ENCODE peak calls at places on chromosome 11, in five cellular contexts. E is spleen, R is sigmoid colon, Y is neuronal stem cell, P is AG04450. F is an unnamed sample.

GRCh38 chr11:77473001-77473800 is 693 bp downstream of the PAK1 start:
- DNase-seq in R (peak), E (peak), P (no peak), Y (peak), F (peak)

GRCh38 chr11:109940816-109941215 is 152.4 kb upstream of the ZC3H12C start:
- DNase-seq in Y (no peak), E (no peak), R (no peak), P (peak), F (no peak)

GRCh38 chr11:70109006-70109405 is 30.9 kb downstream of the ANO1 start:
- DNase-seq in E (no peak), R (no peak), P (no peak), Y (no peak), F (peak)

GRCh38 chr11:33063326-33063775 is 24.0 kb downstream of the TCP11L1 start:
- DNase-seq in R (no peak), P (no peak), Y (no peak), E (no peak), F (no peak)

GRCh38 chr11:77039491-77040400 is 5.5 kb downstream of the B3GNT6 start:
- DNase-seq in E (no peak), Y (peak), R (peak), P (no peak), F (no peak)

GRCh38 chr11:123559418-123559817 is 95.0 kb downstream of the SCN3B start:
- DNase-seq in P (no peak), R (no peak), Y (no peak), E (no peak), F (no peak)

GRCh38 chr11:124199702-124200101 is 16.6 kb downstream of the OR10D3 start:
- DNase-seq in P (no peak), Y (no peak), R (no peak), E (no peak), F (no peak)

GRCh38 chr11:73170140-73170539 is 28.0 kb upstream of the FCHSD2 start:
- DNase-seq in E (peak), R (no peak), Y (no peak), P (no peak), F (no peak)

GRCh38 chr11:94449437-94449836 is 44.2 kb downstream of the MRE11 start:
- DNase-seq in Y (no peak), R (no peak), P (peak), E (no peak), F (no peak)

GRCh38 chr11:69372589-69373250 is 78.8 kb downstream of the MYEOV start:
- DNase-seq in R (no peak), E (peak), P (no peak), Y (no peak), F (no peak)

GRCh38 chr11:57514538-57515331 is 767 bp downstream of the SLC43A1 start:
- DNase-seq in E (peak), Y (no peak), R (peak), P (no peak), F (peak)

GRCh38 chr11:124898711-124899110 is 1.0 kb upstream of the ROBO4 start:
- DNase-seq in R (peak), P (peak), Y (no peak), E (peak), F (peak)

GRCh38 chr11:112797653-112798293 is 163.4 kb upstream of the NCAM1 start:
- DNase-seq in P (no peak), R (no peak), Y (peak), E (no peak), F (no peak)

GRCh38 chr11:115919341-115920086 is 415.3 kb upstream of the CADM1 start:
- DNase-seq in P (no peak), E (no peak), R (no peak), Y (no peak), F (peak)

GRCh38 chr11:40175980-40176379 is 1283.5 kb downstream of the LRRC4C start:
- DNase-seq in Y (no peak), R (no peak), P (no peak), E (no peak), F (no peak)

GRCh38 chr11:127493330-127493729 is 492.8 kb upstream of the KIRREL3 start:
- DNase-seq in Y (no peak), R (no peak), P (no peak), E (no peak), F (no peak)

GRCh38 chr11:41110527-41110926 is 348.9 kb downstream of the LRRC4C start:
- DNase-seq in P (no peak), E (no peak), R (no peak), Y (no peak), F (no peak)

GRCh38 chr11:61627831-61628753 is 47.2 kb upstream of the SYT7 start:
- DNase-seq in E (no peak), P (peak), Y (peak), R (peak), F (no peak)

GRCh38 chr11:61699737-61700160 is 19.6 kb downstream of the DAGLA start:
- DNase-seq in E (no peak), Y (no peak), R (peak), P (no peak), F (peak)

GRCh38 chr11:45028921-45029680 is 78.4 kb upstream of the TP53I11 start:
- DNase-seq in R (no peak), E (no peak), P (no peak), Y (no peak), F (no peak)

GRCh38 chr11:80024119-80024518 is 583.3 kb upstream of the TENM4 start:
- DNase-seq in R (no peak), Y (no peak), E (no peak), P (no peak), F (no peak)

GRCh38 chr11:120977470-120977869 is 46.4 kb upstream of the TBCEL start:
- DNase-seq in E (no peak), R (no peak), Y (no peak), P (no peak), F (no peak)

GRCh38 chr11:77244277-77245014 is 57.0 kb downstream of the GDPD4 start:
- DNase-seq in E (no peak), R (no peak), Y (no peak), P (no peak), F (no peak)

GRCh38 chr11:118001494-118001971 is 15.3 kb downstream of the IL10RA start:
- DNase-seq in E (no peak), Y (no peak), R (no peak), P (no peak), F (no peak)

GRCh38 chr11:44950036-44950624 is 553 bp downstream of the TP53I11 start:
- DNase-seq in R (no peak), E (peak), Y (peak), P (no peak), F (no peak)

GRCh38 chr11:96092511-96092910 is 168.6 kb upstream of the MTMR2 start:
- DNase-seq in P (no peak), Y (no peak), R (no peak), E (no peak), F (no peak)

GRCh38 chr11:2513441-2513840 is 68.6 kb downstream of the KCNQ1 start:
- DNase-seq in P (no peak), E (peak), Y (no peak), R (no peak), F (peak)

GRCh38 chr11:87454246-87454645 is 416.5 kb downstream of the TMEM135 start:
- DNase-seq in E (no peak), Y (no peak), P (no peak), R (no peak), F (no peak)

GRCh38 chr11:19241260-19242183 is 777 bp upstream of the E2F8 start:
- DNase-seq in R (peak), E (peak), Y (peak), P (no peak), F (peak)

GRCh38 chr11:77542296-77542695 is 47.5 kb upstream of the AQP11 start:
- DNase-seq in R (no peak), P (no peak), Y (no peak), E (no peak), F (no peak)

DNA sequence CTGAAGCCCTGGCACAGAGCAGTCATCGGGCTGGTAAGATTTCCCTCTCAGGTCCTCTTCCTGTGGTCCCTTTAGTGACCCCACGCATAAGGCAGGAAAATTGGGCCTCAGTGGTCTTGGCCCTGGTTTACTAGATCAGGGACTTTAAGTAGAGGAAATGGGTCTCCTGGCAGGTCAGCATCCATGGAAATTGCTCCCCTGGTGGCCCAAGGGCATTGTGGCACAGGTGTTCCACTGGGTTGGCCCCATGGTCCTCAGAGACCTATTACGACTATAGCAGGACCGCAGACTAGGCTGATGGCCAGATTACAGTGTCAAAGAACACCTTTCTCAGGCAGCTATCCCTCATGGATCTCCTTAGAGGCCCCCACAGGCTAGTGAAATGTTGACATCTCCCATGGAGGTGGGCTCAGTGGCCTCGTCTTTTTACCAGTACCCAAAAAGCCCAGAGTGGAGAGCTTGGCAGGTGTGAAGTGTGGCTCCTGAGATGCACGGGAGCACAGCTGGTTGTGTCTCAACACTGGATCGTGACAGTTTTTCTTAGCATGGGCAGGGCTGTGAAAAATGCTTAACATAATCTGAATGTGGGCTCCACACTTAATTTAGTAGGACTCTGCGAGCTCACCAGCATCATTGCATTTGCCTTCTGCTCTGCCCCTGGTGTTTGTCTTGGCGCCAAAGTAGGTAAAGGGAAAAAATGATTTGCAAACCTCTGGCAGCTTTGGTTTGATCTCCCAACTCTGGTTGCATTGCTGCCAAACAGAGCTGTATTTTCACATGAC is 74.2 kb downstream of the ZBTB16 start:
- DNase-seq in E (no peak), P (no peak), R (no peak), Y (no peak), F (no peak)
- H3K27ac ChIP-seq in E (no peak), P (no peak), R (peak), Y (no peak), F (no peak)

GRCh38 chr11:131977231-131977630 is 606.8 kb downstream of the NTM start:
- DNase-seq in R (no peak), E (no peak), Y (no peak), P (no peak), F (no peak)
- H3K27ac ChIP-seq in R (no peak), E (no peak), Y (no peak), P (no peak), F (no peak)

GRCh38 chr11:47392546-47393162 is 14.3 kb upstream of the SPI1 start:
- DNase-seq in R (peak), P (no peak), Y (no peak), E (no peak), F (peak)
- H3K27ac ChIP-seq in R (peak), P (no peak), Y (no peak), E (peak), F (no peak)

GRCh38 chr11:8310743-8311298 is 47.1 kb upstream of the LMO1 start:
- DNase-seq in R (peak), P (no peak), Y (no peak), E (peak), F (peak)

GRCh38 chr11:8309311-8309710 is 45.6 kb upstream of the LMO1 start:
- DNase-seq in Y (no peak), E (no peak), R (no peak), P (no peak), F (peak)

GRCh38 chr11:8307601-8308000 is 43.9 kb upstream of the LMO1 start:
- DNase-seq in P (no peak), Y (no peak), R (no peak), E (peak), F (peak)

GRCh38 chr11:8311366-8311765 is 47.7 kb upstream of the LMO1 start:
- DNase-seq in E (peak), R (peak), P (no peak), Y (no peak), F (peak)

DNA sequence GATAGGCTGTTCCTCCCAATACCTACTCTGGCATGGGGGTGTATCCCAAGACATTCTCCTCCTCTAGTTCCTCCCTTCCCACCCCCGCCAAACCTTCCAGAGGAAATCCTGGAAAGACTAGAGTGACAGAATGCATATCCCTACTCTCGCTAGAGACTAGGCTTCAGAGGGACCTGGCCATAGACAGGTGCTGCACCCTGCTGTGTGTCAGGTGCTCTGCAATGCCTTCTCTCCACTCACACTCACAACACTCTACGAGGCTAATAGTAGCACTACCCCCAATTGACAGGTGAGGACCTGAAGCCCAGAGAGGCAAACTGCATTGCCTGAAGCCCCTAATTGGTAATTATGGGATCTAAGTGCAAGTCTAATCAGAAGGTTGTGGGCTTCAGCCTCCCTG is 46.2 kb upstream of the LMO1 start:
- DNase-seq in P (no peak), E (no peak), R (peak), Y (no peak), F (no peak)
- H3K27ac ChIP-seq in P (no peak), E (no peak), R (no peak), Y (no peak), F (no peak)

GRCh38 chr11:83628622-83629347 is 342.6 kb upstream of the CCDC90B start:
- DNase-seq in E (no peak), P (no peak), R (no peak), Y (no peak), F (no peak)

GRCh38 chr11:83625336-83625735 is 339.2 kb upstream of the CCDC90B start:
- DNase-seq in E (no peak), Y (no peak), R (no peak), P (no peak), F (no peak)

GRCh38 chr11:83629775-83630174 is 343.6 kb upstream of the CCDC90B start:
- DNase-seq in R (no peak), P (no peak), E (no peak), Y (no peak), F (no peak)
- H3K27ac ChIP-seq in R (no peak), P (no peak), E (no peak), Y (no peak), F (no peak)